ENCODE peak calls at places on chromosomes 16 and 17, in seven cellular contexts. Y, A, D, N, Q, J and U are unnamed samples. For H3K27me3, the result is how much of the 10 kb centered on the place peaks cover.

GRCh38 chr17:80017226-80018010 is 18.3 kb downstream of the TBC1D16 start:
- DNase-seq in N (no peak), J (no peak), A (no peak), D (no peak), Y (no peak), Q (no peak), U (no peak)

GRCh38 chr16:3010510-3010909 is 2.2 kb upstream of the CLDN9 start:
- DNase-seq in J (no peak), Q (no peak), Y (no peak), N (no peak), A (no peak), D (no peak), U (no peak)

GRCh38 chr16:68068926-68069325 is 16.2 kb upstream of the NFATC3 start:
- DNase-seq in A (no peak), Y (no peak), D (no peak), N (no peak), Q (peak), J (no peak), U (no peak)

GRCh38 chr17:75590314-75590761 is 2.7 kb downstream of the MYO15B start:
- DNase-seq in Q (no peak), J (no peak), A (no peak), D (no peak), N (no peak), Y (no peak), U (no peak)

GRCh38 chr16:88569614-88569984 is 604 bp upstream of the ZC3H18 start:
- DNase-seq in D (peak), Y (no peak), N (no peak), A (no peak), Q (no peak), J (no peak), U (peak)

GRCh38 chr17:49190932-49191331 is 19.4 kb downstream of the GNGT2 start:
- DNase-seq in Q (no peak), A (no peak), J (no peak), N (no peak), Y (no peak), D (no peak), U (no peak)

GRCh38 chr16:50272687-50273381 is 6.5 kb downstream of the ADCY7 start:
- DNase-seq in D (peak), Q (no peak), A (no peak), N (no peak), J (no peak), Y (no peak), U (no peak)

GRCh38 chr17:69500911-69501429 is 86.5 kb downstream of the MAP2K6 start:
- DNase-seq in A (no peak), D (no peak), N (no peak), Q (no peak), J (no peak), Y (no peak), U (no peak)

GRCh38 chr17:4549781-4550533 is 5.2 kb downstream of the MYBBP1A start:
- DNase-seq in Y (no peak), D (no peak), Q (no peak), N (no peak), A (no peak), J (no peak), U (no peak)

GRCh38 chr16:28067604-28068382 is 4.3 kb upstream of the GSG1L start:
- DNase-seq in D (no peak), Q (no peak), A (no peak), J (no peak), Y (no peak), N (no peak), U (no peak)

GRCh38 chr17:57782051-57782490 is 37.0 kb upstream of the CCDC182 start:
- DNase-seq in N (no peak), Y (no peak), A (no peak), J (no peak), Q (no peak), D (no peak), U (no peak)

GRCh38 chr16:71479420-71479819 is 9.7 kb downstream of the ZNF19 start:
- DNase-seq in J (no peak), D (no peak), Q (no peak), Y (no peak), A (no peak), N (no peak), U (peak)

DNA sequence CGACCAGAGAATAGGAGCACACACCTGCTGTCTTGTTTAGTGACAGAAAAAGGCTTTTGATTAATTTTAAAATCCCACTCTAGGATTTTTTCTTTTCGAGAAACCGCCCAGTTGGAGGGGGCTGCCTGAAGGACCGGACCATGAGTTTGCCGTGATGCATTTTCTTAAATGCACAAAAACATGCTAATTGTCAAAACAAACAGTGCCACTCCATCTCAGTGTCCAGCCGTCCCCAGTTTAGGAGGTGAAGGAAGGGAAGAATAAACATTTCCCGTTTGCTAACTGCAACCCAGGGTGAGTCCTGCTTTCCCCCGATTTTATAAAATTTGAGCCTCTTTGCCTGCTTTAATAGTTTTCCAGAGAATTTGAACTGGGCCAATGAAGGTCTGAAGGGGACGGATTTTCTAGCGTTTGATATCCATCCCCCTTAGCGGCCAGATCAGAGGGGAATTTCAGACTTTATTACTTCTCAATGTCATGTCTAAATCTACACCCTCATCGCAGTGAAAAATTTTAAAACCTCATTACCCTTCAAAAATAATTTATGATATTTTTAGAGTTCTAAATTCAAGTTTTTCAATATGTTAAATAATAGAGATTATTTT is 3.3 kb downstream of the FOXC2 start:
- DNase-seq in Y (no peak), N (no peak), Q (no peak), A (no peak), D (no peak), J (no peak), U (no peak)
- H3K27me3 ChIP-seq in Y (half or more), N (half or more), Q (half or more), A (under half), D (under half), J (under half), U (under half)

GRCh38 chr17:8955021-8955420 is 10.5 kb downstream of the PIK3R5 start:
- DNase-seq in D (no peak), A (no peak), J (no peak), Q (no peak), N (no peak), Y (no peak), U (no peak)
- H3K4me3 ChIP-seq in D (no peak), A (no peak), J (no peak), Q (no peak), N (no peak), Y (no peak), U (no peak)

GRCh38 chr17:14299261-14300093 is 1.4 kb upstream of the HS3ST3B1 start:
- DNase-seq in A (no peak), Y (no peak), J (no peak), Q (peak), D (peak), N (peak), U (peak)

GRCh38 chr17:14301279-14301760 is 439 bp downstream of the HS3ST3B1 start:
- DNase-seq in J (no peak), N (peak), Q (no peak), D (no peak), Y (no peak), A (no peak), U (no peak)

GRCh38 chr17:14301761-14302401 is 1.0 kb downstream of the HS3ST3B1 start:
- DNase-seq in Q (peak), N (peak), Y (no peak), A (peak), D (peak), J (no peak), U (no peak)

GRCh38 chr17:14302421-14303099 is 1.7 kb downstream of the HS3ST3B1 start:
- DNase-seq in N (peak), Y (no peak), A (peak), Q (peak), J (peak), D (peak), U (peak)

GRCh38 chr17:14300628-14301278 is at the start of gene HS3ST3B1:
- DNase-seq in N (peak), Y (no peak), J (peak), Q (peak), D (peak), A (peak), U (peak)
- H3K27me3 ChIP-seq in N (half or more), Y (under half), J (under half), Q (under half), D (under half), A (under half), U (under half)

GRCh38 chr17:50372222-50372621 is 762 bp downstream of the MRPL27 start:
- DNase-seq in D (no peak), A (no peak), J (no peak), N (no peak), Q (no peak), Y (no peak), U (no peak)

GRCh38 chr17:50371526-50371925 is 1.5 kb downstream of the MRPL27 start:
- DNase-seq in Q (no peak), Y (no peak), D (no peak), J (no peak), N (no peak), A (no peak), U (no peak)

GRCh38 chr17:50375858-50376538 is 3.0 kb downstream of the EME1 start:
- DNase-seq in A (no peak), Q (no peak), N (no peak), Y (no peak), D (no peak), J (no peak), U (no peak)

GRCh38 chr17:50372708-50373556 is at the start of the genes EME1 and MRPL27:
- DNase-seq in Y (peak), J (peak), N (peak), Q (peak), A (peak), D (peak), U (peak)

DNA sequence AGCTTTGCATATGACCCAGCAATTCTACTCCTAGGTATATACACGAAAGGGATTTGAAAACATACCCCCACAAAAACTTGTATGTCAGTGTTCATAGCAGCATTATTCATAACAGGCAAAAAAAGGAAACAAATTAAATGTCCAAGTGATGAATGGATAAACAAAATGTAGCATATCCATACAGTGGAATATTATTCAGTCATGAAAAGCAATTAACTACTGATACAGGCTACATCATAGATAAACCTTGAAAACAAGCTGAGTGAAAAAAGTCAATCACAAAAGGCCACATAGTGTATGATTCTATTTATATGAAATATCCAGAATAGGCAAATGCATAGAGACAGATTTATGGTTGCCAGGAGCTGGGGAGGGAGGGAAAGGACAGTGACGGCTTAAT is 676 bp downstream of the EME1 start:
- DNase-seq in Q (no peak), D (no peak), A (no peak), Y (no peak), J (no peak), N (no peak), U (no peak)
- H3K4me3 ChIP-seq in Q (peak), D (no peak), A (peak), Y (peak), J (no peak), N (no peak), U (peak)

DNA sequence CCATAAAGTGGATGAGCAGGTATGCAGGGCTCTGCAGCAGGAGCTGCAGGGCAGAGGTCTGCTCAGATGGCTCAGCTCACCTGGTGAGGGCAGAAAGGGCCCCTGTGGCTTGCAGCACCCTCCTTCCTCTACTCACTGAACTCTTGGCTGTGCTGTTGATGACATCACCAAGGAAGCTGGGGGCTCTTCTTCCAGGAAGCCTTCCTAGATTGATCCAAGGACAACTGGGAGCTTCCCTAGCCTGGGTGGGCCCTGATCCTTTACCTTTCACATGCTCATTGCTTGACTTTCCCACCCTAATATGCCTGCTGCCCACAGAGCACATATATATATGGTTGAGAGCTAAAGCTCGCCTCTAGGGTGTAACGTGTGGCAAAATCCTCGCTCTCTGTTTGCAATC is 2.5 kb downstream of the KIF19 start:
- DNase-seq in Q (no peak), Y (no peak), A (no peak), N (no peak), J (no peak), D (no peak), U (no peak)
- H3K27me3 ChIP-seq in Q (under half), Y (half or more), A (under half), N (under half), J (under half), D (under half), U (under half)

GRCh38 chr16:21277045-21277926 is 804 bp downstream of the CRYM start:
- DNase-seq in D (no peak), J (no peak), N (no peak), A (no peak), Q (peak), Y (no peak), U (no peak)

GRCh38 chr16:21279501-21279900 is 1.4 kb upstream of the CRYM start:
- DNase-seq in J (no peak), A (no peak), D (no peak), Y (no peak), N (no peak), Q (no peak), U (no peak)

GRCh38 chr16:21276090-21276489 is 2.0 kb downstream of the CRYM start:
- DNase-seq in Q (peak), A (no peak), D (no peak), J (no peak), Y (no peak), N (no peak), U (no peak)

GRCh38 chr16:21275529-21275928 is 2.6 kb downstream of the CRYM start:
- DNase-seq in J (no peak), Y (no peak), A (no peak), Q (no peak), N (no peak), D (no peak), U (no peak)

GRCh38 chr16:21277927-21278706 is at the start of gene CRYM:
- DNase-seq in D (peak), Q (peak), Y (no peak), N (peak), J (peak), A (peak), U (peak)
- H3K4me3 ChIP-seq in D (peak), Q (peak), Y (peak), N (peak), J (peak), A (peak), U (peak)

DNA sequence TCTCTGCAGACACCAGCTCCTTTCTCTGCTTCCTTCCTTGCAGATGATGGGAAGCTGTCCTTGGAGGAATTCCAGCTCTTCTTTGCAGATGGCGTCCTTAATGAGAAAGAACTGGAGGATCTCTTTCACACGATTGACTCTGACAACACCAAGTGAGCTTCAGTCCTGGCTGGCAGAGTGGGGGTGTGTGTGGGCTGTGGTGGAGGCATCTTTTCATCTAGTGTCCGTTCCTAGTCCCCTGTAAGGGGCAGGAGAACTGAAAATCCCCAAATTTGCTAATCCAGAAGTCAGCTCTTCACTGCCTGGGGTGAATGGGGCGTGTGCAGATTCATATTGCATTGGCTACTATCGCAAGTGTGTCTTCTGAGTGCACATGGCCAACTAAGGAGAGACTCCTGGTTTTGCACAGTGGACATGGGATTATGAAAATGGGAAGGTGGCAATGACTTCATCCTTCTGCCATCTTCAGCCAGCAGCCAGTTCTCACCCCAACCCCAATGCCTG is 10.4 kb downstream of the NECAB2 start:
- DNase-seq in D (no peak), Q (no peak), Y (no peak), J (no peak), N (no peak), A (no peak), U (no peak)
- H3K27me3 ChIP-seq in D (under half), Q (under half), Y (under half), J (under half), N (under half), A (under half), U (under half)